ENCODE peak calls at places on chromosomes 16 and 17, in eight cellular contexts. Q is fibroblast of pulmonary artery, K is cardiac muscle cell, D is brain microvascular endothelial cell, R is left ventricle myocardium inferior, P is thoracic aorta, Z is endothelial cell, U is neural progenitor cell. F is an unnamed sample.

GRCh38 chr17:8911205-8911604 is 43.7 kb upstream of the PIK3R6 start:
- DNase-seq in Q (no peak), D (no peak), U (no peak), R (no peak), Z (no peak), K (no peak), P (no peak), F (no peak)

GRCh38 chr17:13338421-13338820 is 263.3 kb downstream of the HS3ST3A1 start:
- DNase-seq in Z (no peak), Q (no peak), U (no peak), R (no peak), D (no peak), K (no peak), P (no peak), F (no peak)

GRCh38 chr17:2749784-2750181 is 331 bp upstream of the CCDC92B start:
- DNase-seq in Z (peak), P (no peak), R (peak), Q (peak), U (peak), D (peak), K (peak), F (no peak)

GRCh38 chr16:71912483-71912882 is 17.2 kb downstream of the IST1 start:
- DNase-seq in D (no peak), U (no peak), Q (no peak), P (no peak), K (no peak), Z (no peak), R (no peak), F (no peak)

GRCh38 chr16:86604436-86605220 is 26.3 kb downstream of the FOXL1 start:
- DNase-seq in D (no peak), K (no peak), P (no peak), U (no peak), Z (no peak), Q (no peak), R (no peak), F (no peak)

GRCh38 chr17:55830699-55831098 is 79.8 kb downstream of the PCTP start:
- DNase-seq in K (no peak), Q (no peak), R (no peak), P (no peak), Z (no peak), D (no peak), U (no peak), F (no peak)

GRCh38 chr16:6949240-6949639 is 383.4 kb upstream of the RBFOX1 start:
- DNase-seq in D (no peak), R (no peak), K (no peak), P (no peak), Z (no peak), U (no peak), Q (no peak), F (no peak)

GRCh38 chr16:3282103-3282746 is 1.1 kb upstream of the ZNF263 start:
- DNase-seq in P (no peak), Z (peak), Q (no peak), D (peak), U (peak), K (peak), R (no peak), F (no peak)

GRCh38 chr17:79743614-79744013 is 12.9 kb downstream of the ENPP7 start:
- DNase-seq in P (no peak), D (no peak), K (no peak), Q (no peak), R (no peak), U (no peak), Z (no peak), F (no peak)

GRCh38 chr16:49859139-49859947 is 3.4 kb upstream of the ZNF423 start:
- DNase-seq in K (peak), D (no peak), Z (peak), R (peak), P (no peak), U (no peak), Q (peak), F (no peak)

GRCh38 chr16:19980866-19981265 is 92.8 kb downstream of the GPR139 start:
- DNase-seq in U (peak), P (no peak), Q (peak), D (no peak), K (peak), R (no peak), Z (peak), F (no peak)

GRCh38 chr16:14249291-14250032 is 178.3 kb downstream of the MRTFB start:
- DNase-seq in P (no peak), R (no peak), K (peak), D (peak), U (peak), Z (peak), Q (peak), F (no peak)

GRCh38 chr17:29720471-29720990 is 97.8 kb upstream of the CORO6 start:
- DNase-seq in R (no peak), Z (no peak), D (no peak), U (no peak), Q (no peak), P (no peak), K (no peak), F (no peak)

GRCh38 chr16:73060948-73061495 is 13.1 kb upstream of the ZFHX3 start:
- DNase-seq in K (no peak), Q (no peak), P (no peak), R (no peak), Z (no peak), U (peak), D (no peak), F (no peak)

GRCh38 chr16:69616082-69616481 is 50.3 kb downstream of the NFAT5 start:
- DNase-seq in K (no peak), R (peak), D (no peak), Q (no peak), P (no peak), Z (no peak), U (no peak), F (no peak)

GRCh38 chr17:65453204-65453931 is 108.1 kb downstream of the AXIN2 start:
- DNase-seq in P (no peak), Q (no peak), Z (no peak), D (no peak), K (no peak), U (no peak), R (no peak), F (no peak)

GRCh38 chr17:33390479-33391027 is 97.5 kb upstream of the ASIC2 start:
- DNase-seq in K (peak), U (no peak), Z (no peak), R (no peak), P (no peak), Q (peak), D (peak), F (no peak)

GRCh38 chr17:78474631-78475146 is 96.2 kb downstream of the PGS1 start:
- DNase-seq in K (no peak), U (no peak), P (no peak), Z (no peak), D (no peak), Q (no peak), R (no peak), F (peak)

GRCh38 chr16:48197294-48197693 is 41.5 kb upstream of the ABCC12 start:
- DNase-seq in Z (no peak), Q (no peak), D (no peak), U (no peak), K (no peak), P (no peak), R (no peak), F (no peak)

GRCh38 chr16:24980077-24980793 is 34.9 kb downstream of the ARHGAP17 start:
- DNase-seq in K (no peak), R (no peak), U (no peak), Z (no peak), D (no peak), Q (no peak), P (no peak), F (no peak)

GRCh38 chr17:79747508-79748295 is 17.0 kb downstream of the ENPP7 start:
- DNase-seq in D (no peak), R (no peak), P (no peak), Z (no peak), U (peak), Q (no peak), K (no peak), F (no peak)

GRCh38 chr17:66916946-66917345 is 47.6 kb upstream of the CACNG4 start:
- DNase-seq in R (no peak), P (no peak), D (no peak), Q (no peak), U (no peak), K (no peak), Z (no peak), F (no peak)

GRCh38 chr17:66915792-66916191 is 48.7 kb upstream of the CACNG4 start:
- DNase-seq in U (no peak), Q (no peak), K (no peak), D (no peak), Z (no peak), R (no peak), P (no peak), F (no peak)

GRCh38 chr17:66918896-66919295 is 45.6 kb upstream of the CACNG4 start:
- DNase-seq in R (no peak), Z (no peak), Q (no peak), D (no peak), K (no peak), U (no peak), P (no peak), F (no peak)

GRCh38 chr17:66910651-66911285 is 53.7 kb upstream of the CACNG4 start:
- DNase-seq in K (no peak), Z (no peak), P (no peak), Q (no peak), D (no peak), R (no peak), U (no peak), F (no peak)

GRCh38 chr17:66915204-66915611 is 49.3 kb upstream of the CACNG4 start:
- DNase-seq in K (no peak), U (peak), D (no peak), Z (no peak), R (no peak), P (no peak), Q (peak), F (no peak)
- TF ChIP-seq CTCF in K (no peak), U (peak), D (peak), Z (no peak), R (peak), P (no peak), Q (peak), F (peak)

DNA sequence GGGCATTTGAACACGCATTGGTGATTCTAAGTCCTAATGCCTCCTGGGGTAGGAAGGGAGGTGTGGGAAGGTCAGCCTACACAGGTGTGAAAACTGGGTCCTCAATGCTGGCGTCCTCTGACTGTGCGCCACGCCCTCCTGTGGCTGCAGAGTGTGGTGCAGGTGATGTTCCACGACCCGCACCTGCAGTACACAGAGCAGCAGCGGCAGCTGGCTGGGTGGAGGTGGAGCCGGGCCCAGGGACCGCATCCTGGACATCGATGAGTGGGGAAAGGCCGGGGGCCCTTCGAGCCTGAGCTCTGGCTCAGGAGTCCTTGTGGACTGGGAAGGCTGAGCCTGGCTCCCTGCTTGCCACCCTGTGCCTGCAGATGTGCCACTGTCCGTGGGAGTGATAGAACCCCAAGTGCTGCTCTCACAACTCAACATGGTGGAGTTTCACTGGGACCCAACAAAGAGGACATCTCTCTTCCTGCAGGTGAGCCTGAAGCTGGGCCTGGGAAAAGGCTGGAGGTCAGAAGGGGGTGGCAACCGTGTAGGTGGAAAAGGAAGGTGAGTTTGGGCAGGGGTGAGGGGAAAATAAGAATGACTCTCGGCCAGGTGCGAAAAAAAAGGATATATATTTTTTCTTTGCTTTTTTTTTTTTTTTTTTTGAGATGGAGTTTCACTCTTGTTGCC is 14.0 kb upstream of the STAC2 start:
- DNase-seq in U (peak), Q (peak), Z (peak), R (no peak), K (no peak), D (no peak), P (no peak), F (no peak)
- TF ChIP-seq CTCF in U (peak), Q (peak), Z (peak), R (peak), K (peak), D (peak), P (peak), F (peak)

DNA sequence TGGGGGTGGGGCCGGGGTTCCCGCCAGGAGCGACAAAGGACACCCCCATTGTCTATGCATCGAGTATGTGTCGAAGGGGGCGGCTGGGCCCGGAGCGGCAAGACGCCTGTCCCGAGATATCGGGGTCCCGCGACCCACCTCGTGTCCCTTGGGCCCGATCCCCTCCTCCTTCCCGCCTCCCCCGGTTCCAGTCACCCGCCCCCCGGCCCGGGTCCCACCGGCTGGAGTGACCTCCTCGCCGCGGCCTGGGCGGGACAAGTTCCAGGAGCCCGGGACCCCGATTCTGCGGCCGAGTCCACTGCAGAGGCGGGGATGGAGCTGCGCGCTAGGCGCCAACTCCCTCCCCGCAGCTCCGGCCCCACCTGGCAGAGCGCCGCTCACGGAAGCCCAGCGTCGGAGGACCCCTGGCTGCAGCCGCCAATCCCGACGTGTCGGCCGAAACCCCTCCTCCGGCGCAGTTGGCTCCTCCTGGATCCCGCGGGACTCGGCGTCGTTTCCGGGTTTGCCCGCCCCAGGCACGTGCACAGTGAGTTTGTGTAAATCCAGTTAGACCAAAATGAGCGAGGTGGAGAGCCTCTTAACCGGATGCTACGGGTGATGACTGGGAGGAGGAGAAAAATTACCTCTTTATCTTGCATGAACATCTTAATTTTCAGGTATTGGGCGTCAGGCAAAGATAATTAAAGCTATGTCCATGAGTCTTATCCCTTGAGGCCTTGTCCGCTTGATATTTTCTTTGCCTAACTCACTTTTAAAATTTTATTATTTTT is at the start of gene NMRAL1:
- DNase-seq in K (peak), R (peak), P (peak), Q (peak), U (peak), D (peak), Z (peak), F (peak)
- TF ChIP-seq CTCF in K (peak), R (no peak), P (no peak), Q (no peak), U (no peak), D (no peak), Z (no peak), F (peak)

DNA sequence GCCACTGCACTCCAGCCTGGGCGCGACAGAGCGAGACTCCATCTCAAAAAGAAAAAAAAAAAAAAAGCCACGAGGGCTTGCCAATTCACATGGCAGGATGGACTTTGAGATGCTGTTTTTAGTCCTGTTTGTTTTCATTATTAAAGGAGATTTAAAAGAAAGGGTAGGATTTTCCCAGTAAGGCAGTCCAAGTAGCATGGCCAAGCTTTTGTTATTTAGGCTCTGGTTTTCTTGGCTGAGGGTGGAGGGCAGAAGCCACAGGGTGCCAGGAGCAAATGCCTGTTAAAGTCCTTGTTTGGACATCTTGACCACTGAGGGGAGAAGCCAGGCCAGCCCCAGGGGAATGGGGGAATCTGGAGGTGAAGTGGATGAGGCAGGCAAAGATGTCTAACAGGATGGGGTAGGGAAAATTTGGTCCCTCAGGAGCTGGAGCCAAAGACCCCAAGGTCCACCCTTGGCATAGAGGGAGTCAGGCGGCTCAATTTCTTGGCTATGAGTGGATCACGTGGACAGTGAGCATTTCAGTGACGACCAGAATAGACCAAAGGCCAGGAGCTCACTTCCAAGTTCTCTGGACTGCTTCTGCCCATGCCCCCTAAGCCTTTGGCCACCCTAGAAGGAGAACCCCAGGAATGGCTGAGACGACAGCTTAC is 20.8 kb upstream of the PLLP start:
- DNase-seq in D (no peak), R (no peak), P (no peak), U (no peak), K (no peak), Z (no peak), Q (no peak), F (peak)
- TF ChIP-seq CTCF in D (no peak), R (no peak), P (no peak), U (no peak), K (no peak), Z (no peak), Q (no peak), F (no peak)

DNA sequence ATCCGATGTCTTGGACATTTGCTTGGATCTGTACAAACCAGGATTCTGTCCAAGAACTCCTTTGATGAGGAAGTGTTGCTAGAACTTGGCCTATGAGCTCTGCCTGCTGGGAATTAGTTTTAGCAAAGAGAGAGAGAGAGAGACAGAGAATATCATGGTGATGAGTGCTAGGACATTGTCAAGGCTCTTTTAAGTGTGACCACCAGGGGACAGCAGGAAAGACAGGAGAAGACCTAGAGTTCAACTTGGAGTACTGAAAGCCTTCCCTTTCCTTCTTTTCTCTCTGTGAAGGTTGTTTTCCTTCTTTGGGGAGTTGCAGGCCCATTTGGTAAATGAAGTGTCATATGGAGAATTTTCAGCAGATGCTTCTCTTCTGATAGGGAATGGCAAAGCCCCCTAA is 389.2 kb upstream of the HSBP1 start:
- DNase-seq in Q (no peak), P (no peak), K (no peak), Z (no peak), D (no peak), R (no peak), U (no peak), F (no peak)
- TF ChIP-seq CTCF in Q (no peak), P (no peak), K (no peak), Z (peak), D (peak), R (no peak), U (peak), F (no peak)

GRCh38 chr17:64216030-64216384 is 47.1 kb downstream of the TEX2 start:
- DNase-seq in R (no peak), D (peak), P (no peak), Q (peak), Z (no peak), U (no peak), K (peak), F (no peak)

GRCh38 chr17:64216385-64217248 is 46.4 kb downstream of the TEX2 start:
- DNase-seq in Q (peak), D (peak), K (peak), Z (no peak), R (peak), P (no peak), U (peak), F (no peak)

GRCh38 chr17:64214950-64215349 is 48.1 kb downstream of the TEX2 start:
- DNase-seq in K (no peak), U (no peak), Q (no peak), D (no peak), P (no peak), Z (no peak), R (no peak), F (no peak)

GRCh38 chr17:64212122-64212521 is 50.9 kb downstream of the TEX2 start:
- DNase-seq in P (no peak), Z (no peak), K (no peak), Q (peak), D (peak), U (no peak), R (no peak), F (no peak)

DNA sequence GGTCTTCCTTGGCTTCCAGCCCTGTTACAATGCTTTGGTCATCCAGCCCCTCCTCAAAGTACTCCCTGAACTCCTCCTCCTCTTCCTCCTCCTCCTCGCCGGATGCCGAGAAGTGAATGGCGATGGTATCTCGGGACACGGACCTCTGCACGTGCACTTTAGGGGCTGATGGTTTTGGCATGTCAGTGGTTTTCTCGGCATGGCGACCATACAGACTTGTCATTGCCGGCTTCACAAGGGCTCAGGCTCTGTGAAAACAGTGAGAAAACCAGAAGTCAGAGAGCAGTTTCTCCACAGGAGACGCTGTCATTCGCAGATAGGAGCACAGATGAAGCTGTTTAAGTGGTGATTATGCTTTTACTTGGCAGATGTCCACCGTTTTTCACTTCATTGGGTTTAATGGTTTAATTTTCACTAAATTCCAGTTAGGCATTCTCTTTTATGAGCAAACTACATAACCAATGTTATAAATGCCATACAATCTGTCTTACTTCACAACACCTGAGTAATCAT is 49.0 kb downstream of the TEX2 start:
- DNase-seq in K (peak), Z (no peak), Q (no peak), P (no peak), U (no peak), D (peak), R (no peak), F (no peak)
- TF ChIP-seq CTCF in K (no peak), Z (no peak), Q (no peak), P (no peak), U (no peak), D (no peak), R (no peak), F (peak)

F was measured in chondrocyte.